ENCODE peak calls at places on chromosomes 16 and 17, in five cellular contexts. One of them, this sample, is unnamed.

GRCh38 chr17:65627108-65627507 is 65.7 kb upstream of the AXIN2 start:
- DNase-seq in activated T-helper 1 cell treated with Interleukin-2 at 50 U/mL for 16 hours: no peak
- DNase-seq in fibroblast of villous mesenchyme: no peak
- DNase-seq in activated naive CD4-positive, alpha-beta T cell: no peak
- DNase-seq in gastrocnemius medialis: no peak
- DNase-seq in this sample: no peak

GRCh38 chr16:68529931-68530667 is 9.0 kb upstream of the ZFP90 start:
- DNase-seq in activated T-helper 1 cell treated with Interleukin-2 at 50 U/mL for 16 hours: peak
- DNase-seq in fibroblast of villous mesenchyme: peak
- DNase-seq in activated naive CD4-positive, alpha-beta T cell: peak
- DNase-seq in gastrocnemius medialis: peak
- DNase-seq in this sample: peak

GRCh38 chr17:76968707-76969597 is 100.7 kb downstream of the MGAT5B start:
- DNase-seq in activated T-helper 1 cell treated with Interleukin-2 at 50 U/mL for 16 hours: peak
- DNase-seq in fibroblast of villous mesenchyme: no peak
- DNase-seq in activated naive CD4-positive, alpha-beta T cell: peak
- DNase-seq in gastrocnemius medialis: no peak
- DNase-seq in this sample: peak

GRCh38 chr16:35510701-35511100 is 2051.3 kb downstream of the TP53TG3F start:
- DNase-seq in activated T-helper 1 cell treated with Interleukin-2 at 50 U/mL for 16 hours: no peak
- DNase-seq in fibroblast of villous mesenchyme: no peak
- DNase-seq in activated naive CD4-positive, alpha-beta T cell: no peak
- DNase-seq in gastrocnemius medialis: no peak
- DNase-seq in this sample: no peak

GRCh38 chr17:42530952-42531454 is 5.0 kb upstream of the NAGLU start:
- DNase-seq in activated T-helper 1 cell treated with Interleukin-2 at 50 U/mL for 16 hours: no peak
- DNase-seq in fibroblast of villous mesenchyme: peak
- DNase-seq in activated naive CD4-positive, alpha-beta T cell: no peak
- DNase-seq in gastrocnemius medialis: no peak
- DNase-seq in this sample: no peak

GRCh38 chr17:48487221-48487620 is 43.6 kb downstream of the HOXB1 start:
- DNase-seq in activated T-helper 1 cell treated with Interleukin-2 at 50 U/mL for 16 hours: no peak
- DNase-seq in fibroblast of villous mesenchyme: no peak
- DNase-seq in activated naive CD4-positive, alpha-beta T cell: no peak
- DNase-seq in gastrocnemius medialis: no peak
- DNase-seq in this sample: no peak

GRCh38 chr16:27844826-27845225 is 218.7 kb downstream of the GSG1L start:
- DNase-seq in activated T-helper 1 cell treated with Interleukin-2 at 50 U/mL for 16 hours: no peak
- DNase-seq in fibroblast of villous mesenchyme: no peak
- DNase-seq in activated naive CD4-positive, alpha-beta T cell: no peak
- DNase-seq in gastrocnemius medialis: no peak
- DNase-seq in this sample: no peak

GRCh38 chr17:14525551-14526455 is 224.9 kb downstream of the HS3ST3B1 start:
- DNase-seq in activated T-helper 1 cell treated with Interleukin-2 at 50 U/mL for 16 hours: no peak
- DNase-seq in fibroblast of villous mesenchyme: no peak
- DNase-seq in activated naive CD4-positive, alpha-beta T cell: no peak
- DNase-seq in gastrocnemius medialis: no peak
- DNase-seq in this sample: no peak

GRCh38 chr17:65627892-65628622 is 66.6 kb upstream of the AXIN2 start:
- DNase-seq in activated T-helper 1 cell treated with Interleukin-2 at 50 U/mL for 16 hours: no peak
- DNase-seq in fibroblast of villous mesenchyme: peak
- DNase-seq in activated naive CD4-positive, alpha-beta T cell: no peak
- DNase-seq in gastrocnemius medialis: no peak
- DNase-seq in this sample: peak

GRCh38 chr17:39618956-39619785 is 7.6 kb upstream of the PPP1R1B start:
- DNase-seq in activated T-helper 1 cell treated with Interleukin-2 at 50 U/mL for 16 hours: no peak
- DNase-seq in fibroblast of villous mesenchyme: no peak
- DNase-seq in activated naive CD4-positive, alpha-beta T cell: no peak
- DNase-seq in gastrocnemius medialis: no peak
- DNase-seq in this sample: no peak